ENCODE peak calls at places on chromosome X, in seven cellular contexts. One of them, this sample, is unnamed. For H3K4me1, the result is how much of the 10 kb centered on the place peaks cover.

GRCh38 chrX:69093960-69094935 is 71.0 kb downstream of the PJA1 start:
- DNase-seq in upper lobe of right lung: no peak
- DNase-seq in fibroblast of lung: peak
- DNase-seq in HCT116: peak
- DNase-seq in K562: peak
- DNase-seq in H9: peak
- DNase-seq in psoas muscle: no peak
- DNase-seq in this sample: peak

GRCh38 chrX:39261446-39262147 is 460.3 kb downstream of the MID1IP1 start:
- DNase-seq in upper lobe of right lung: no peak
- DNase-seq in K562: peak
- DNase-seq in fibroblast of lung: peak
- DNase-seq in HCT116: peak
- DNase-seq in H9: no peak
- DNase-seq in psoas muscle: no peak
- DNase-seq in this sample: no peak

GRCh38 chrX:134158821-134159512 is 78.0 kb upstream of the CCDC160 start:
- DNase-seq in fibroblast of lung: no peak
- DNase-seq in upper lobe of right lung: no peak
- DNase-seq in HCT116: no peak
- DNase-seq in psoas muscle: no peak
- DNase-seq in K562: no peak
- DNase-seq in H9: no peak
- DNase-seq in this sample: no peak

GRCh38 chrX:18543738-18544137 is 118.3 kb downstream of the CDKL5 start:
- DNase-seq in upper lobe of right lung: no peak
- DNase-seq in H9: no peak
- DNase-seq in K562: no peak
- DNase-seq in fibroblast of lung: no peak
- DNase-seq in psoas muscle: no peak
- DNase-seq in HCT116: no peak
- DNase-seq in this sample: no peak

GRCh38 chrX:35561985-35562384 is 236.2 kb upstream of the MAGEB16 start:
- DNase-seq in psoas muscle: no peak
- DNase-seq in upper lobe of right lung: no peak
- DNase-seq in fibroblast of lung: no peak
- DNase-seq in HCT116: no peak
- DNase-seq in H9: no peak
- DNase-seq in K562: no peak
- DNase-seq in this sample: no peak

GRCh38 chrX:138845791-138846190 is 134.3 kb upstream of the FGF13 start:
- DNase-seq in K562: no peak
- DNase-seq in HCT116: no peak
- DNase-seq in fibroblast of lung: no peak
- DNase-seq in psoas muscle: no peak
- DNase-seq in H9: no peak
- DNase-seq in upper lobe of right lung: no peak
- DNase-seq in this sample: no peak

GRCh38 chrX:48715876-48716502 is 19.5 kb downstream of the SUV39H1 start:
- DNase-seq in H9: no peak
- DNase-seq in upper lobe of right lung: no peak
- DNase-seq in psoas muscle: no peak
- DNase-seq in K562: no peak
- DNase-seq in HCT116: no peak
- DNase-seq in fibroblast of lung: no peak
- DNase-seq in this sample: no peak

GRCh38 chrX:29561417-29561816 is 653.9 kb upstream of the MAGEB2 start:
- DNase-seq in H9: no peak
- DNase-seq in psoas muscle: no peak
- DNase-seq in K562: no peak
- DNase-seq in HCT116: no peak
- DNase-seq in upper lobe of right lung: no peak
- DNase-seq in fibroblast of lung: peak
- DNase-seq in this sample: no peak

GRCh38 chrX:15761564-15762191 is 23.6 kb downstream of the CA5B start:
- DNase-seq in psoas muscle: no peak
- DNase-seq in H9: peak
- DNase-seq in fibroblast of lung: peak
- DNase-seq in HCT116: no peak
- DNase-seq in upper lobe of right lung: no peak
- DNase-seq in K562: peak
- DNase-seq in this sample: no peak

GRCh38 chrX:2656243-2656836 is 34.8 kb upstream of the CD99 start:
- DNase-seq in fibroblast of lung: no peak
- DNase-seq in psoas muscle: no peak
- DNase-seq in K562: no peak
- DNase-seq in HCT116: no peak
- DNase-seq in H9: no peak
- DNase-seq in upper lobe of right lung: no peak
- DNase-seq in this sample: no peak
- H3K4me1 ChIP-seq in fibroblast of lung: under half
- H3K4me1 ChIP-seq in psoas muscle: under half
- H3K4me1 ChIP-seq in K562: under half
- H3K4me1 ChIP-seq in HCT116: under half
- H3K4me1 ChIP-seq in H9: under half
- H3K4me1 ChIP-seq in upper lobe of right lung: under half
- H3K4me1 ChIP-seq in this sample: under half

DNA sequence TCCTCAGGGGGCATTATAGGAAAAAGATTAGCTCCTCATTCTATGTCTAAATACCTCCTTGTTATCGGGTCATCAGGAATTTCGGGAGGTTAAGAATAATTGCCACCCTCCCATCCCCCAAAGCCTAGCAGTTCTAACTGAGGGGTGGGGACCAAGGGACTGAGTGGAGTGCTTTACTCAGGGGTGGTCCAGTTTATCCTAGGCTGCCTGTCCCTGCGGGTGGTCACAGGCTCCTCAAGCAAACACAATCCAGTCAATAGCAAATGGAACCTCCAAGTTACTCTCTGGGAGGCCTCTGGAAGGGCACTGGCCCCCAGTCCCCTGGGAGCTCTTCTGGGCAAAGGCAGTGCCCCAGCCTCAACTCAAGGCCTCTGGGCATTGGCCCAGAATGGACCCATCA is 6.7 kb downstream of the ELF4 start:
- DNase-seq in upper lobe of right lung: no peak
- DNase-seq in H9: no peak
- DNase-seq in K562: no peak
- DNase-seq in HCT116: no peak
- DNase-seq in fibroblast of lung: no peak
- DNase-seq in psoas muscle: no peak
- DNase-seq in this sample: no peak
- H3K4me1 ChIP-seq in upper lobe of right lung: under half
- H3K4me1 ChIP-seq in H9: under half
- H3K4me1 ChIP-seq in K562: under half
- H3K4me1 ChIP-seq in HCT116: under half
- H3K4me1 ChIP-seq in fibroblast of lung: under half
- H3K4me1 ChIP-seq in psoas muscle: under half
- H3K4me1 ChIP-seq in this sample: under half

GRCh38 chrX:13001961-13002671 is 27.2 kb downstream of the TMSB4X start:
- DNase-seq in HCT116: no peak
- DNase-seq in H9: no peak
- DNase-seq in K562: no peak
- DNase-seq in upper lobe of right lung: no peak
- DNase-seq in fibroblast of lung: no peak
- DNase-seq in psoas muscle: no peak
- DNase-seq in this sample: no peak
- H3K4me1 ChIP-seq in HCT116: under half
- H3K4me1 ChIP-seq in H9: under half
- H3K4me1 ChIP-seq in K562: under half
- H3K4me1 ChIP-seq in upper lobe of right lung: under half
- H3K4me1 ChIP-seq in fibroblast of lung: under half
- H3K4me1 ChIP-seq in psoas muscle: under half
- H3K4me1 ChIP-seq in this sample: under half

GRCh38 chrX:123081766-123082165 is 102.3 kb upstream of the GRIA3 start:
- DNase-seq in upper lobe of right lung: no peak
- DNase-seq in K562: no peak
- DNase-seq in HCT116: no peak
- DNase-seq in psoas muscle: no peak
- DNase-seq in H9: no peak
- DNase-seq in fibroblast of lung: no peak
- DNase-seq in this sample: no peak
- H3K4me1 ChIP-seq in upper lobe of right lung: under half
- H3K4me1 ChIP-seq in K562: under half
- H3K4me1 ChIP-seq in HCT116: under half
- H3K4me1 ChIP-seq in psoas muscle: under half
- H3K4me1 ChIP-seq in H9: under half
- H3K4me1 ChIP-seq in fibroblast of lung: under half
- H3K4me1 ChIP-seq in this sample: under half

GRCh38 chrX:66000178-66000577 is 39.7 kb downstream of the VSIG4 start:
- DNase-seq in K562: no peak
- DNase-seq in fibroblast of lung: no peak
- DNase-seq in H9: no peak
- DNase-seq in HCT116: no peak
- DNase-seq in upper lobe of right lung: no peak
- DNase-seq in psoas muscle: no peak
- DNase-seq in this sample: no peak

GRCh38 chrX:66001596-66001995 is 38.3 kb downstream of the VSIG4 start:
- DNase-seq in H9: no peak
- DNase-seq in HCT116: no peak
- DNase-seq in upper lobe of right lung: no peak
- DNase-seq in K562: no peak
- DNase-seq in fibroblast of lung: no peak
- DNase-seq in psoas muscle: no peak
- DNase-seq in this sample: no peak

GRCh38 chrX:66004928-66005831 is 34.7 kb downstream of the VSIG4 start:
- DNase-seq in K562: peak
- DNase-seq in H9: no peak
- DNase-seq in psoas muscle: no peak
- DNase-seq in upper lobe of right lung: no peak
- DNase-seq in HCT116: no peak
- DNase-seq in fibroblast of lung: no peak
- DNase-seq in this sample: no peak

GRCh38 chrX:66000628-66001275 is 39.1 kb downstream of the VSIG4 start:
- DNase-seq in upper lobe of right lung: no peak
- DNase-seq in H9: no peak
- DNase-seq in psoas muscle: no peak
- DNase-seq in fibroblast of lung: no peak
- DNase-seq in HCT116: no peak
- DNase-seq in K562: peak
- DNase-seq in this sample: no peak

GRCh38 chrX:66002832-66003680 is 36.8 kb downstream of the VSIG4 start:
- DNase-seq in H9: no peak
- DNase-seq in K562: no peak
- DNase-seq in HCT116: no peak
- DNase-seq in fibroblast of lung: no peak
- DNase-seq in upper lobe of right lung: no peak
- DNase-seq in psoas muscle: no peak
- DNase-seq in this sample: no peak
- H3K4me1 ChIP-seq in H9: under half
- H3K4me1 ChIP-seq in K562: half or more
- H3K4me1 ChIP-seq in HCT116: under half
- H3K4me1 ChIP-seq in fibroblast of lung: under half
- H3K4me1 ChIP-seq in upper lobe of right lung: under half
- H3K4me1 ChIP-seq in psoas muscle: under half
- H3K4me1 ChIP-seq in this sample: under half

This sample was measured in uterus.